ENCODE peak calls at places on chromosomes 13 and 19, in seven cellular contexts. E is SW480; N is stimulated activated CD8-positive, alpha-beta memory T cell treated with anti-CD3 and anti-CD28 coated beads, Interleukin-7, amount 100 ng/mL, for 1 hour; A is stimulated activated CD4-positive, alpha-beta T cell treated with anti-CD3 and anti-CD28 coated beads, Interleukin-4, amount 100 ng/mL, for 4 hours; K is T-helper 2 cell; C is activated T-helper 1 cell treated with anti-CD3 and anti-CD28 coated beads, Interleukin-2, amount 50 U/mL, for 16 hours; Q is amygdala. M is an unnamed sample.

GRCh38 chr13:48892311-48892710 is 83.4 kb upstream of the FNDC3A start:
- DNase-seq in K (peak; percentile 79), N (no peak), E (peak; percentile 28), A (no peak), C (no peak), Q (no peak), M (no peak)

GRCh38 chr19:54317108-54317964 is 4.4 kb upstream of the LILRA5 start:
- DNase-seq in E (no peak), K (no peak), A (no peak), C (no peak), Q (no peak), N (no peak), M (no peak)

GRCh38 chr13:29835280-29836061 is 14.9 kb downstream of the UBL3 start:
- DNase-seq in E (no peak), N (no peak), K (no peak), Q (no peak), C (no peak), A (no peak), M (no peak)

GRCh38 chr13:19089315-19089714 is 92.3 kb downstream of the TUBA3C start:
- DNase-seq in E (peak; percentile 20), N (no peak), Q (no peak), A (no peak), K (no peak), C (no peak), M (no peak)

GRCh38 chr19:6378036-6378435 is 2.3 kb upstream of the PSPN start:
- DNase-seq in N (no peak), E (no peak), C (no peak), A (no peak), K (no peak), Q (no peak), M (no peak)

GRCh38 chr13:25905411-25906010 is 146.3 kb downstream of the SHISA2 start:
- DNase-seq in C (no peak), Q (no peak), E (no peak), A (no peak), N (no peak), K (no peak), M (no peak)

GRCh38 chr19:51135004-51135403 is 7.1 kb upstream of the SIGLEC7 start:
- DNase-seq in E (no peak), N (no peak), C (no peak), K (no peak), Q (no peak), A (no peak), M (no peak)

GRCh38 chr13:48507024-48507423 is 25.9 kb downstream of the RCBTB2 start:
- DNase-seq in N (no peak), A (no peak), Q (no peak), E (no peak), K (no peak), C (no peak), M (no peak)

GRCh38 chr13:105847532-105848295 is 687.7 kb downstream of the EFNB2 start:
- DNase-seq in Q (no peak), N (no peak), K (no peak), E (no peak), A (no peak), C (no peak), M (no peak)

GRCh38 chr13:73809561-73809960 is 324.6 kb downstream of the KLF12 start:
- DNase-seq in E (peak; percentile 14), K (no peak), A (no peak), Q (no peak), N (no peak), C (no peak), M (no peak)

GRCh38 chr19:50880241-50880640 is 7.0 kb downstream of the KLK2 start:
- DNase-seq in N (no peak), Q (no peak), E (no peak), K (no peak), A (no peak), C (no peak), M (no peak)

GRCh38 chr13:114068723-114069322 is 63.6 kb downstream of the RASA3 start:
- DNase-seq in K (no peak), A (no peak), E (no peak), Q (no peak), N (no peak), C (no peak), M (no peak)

GRCh38 chr13:35345992-35346391 is 130.5 kb downstream of the MAB21L1 start:
- DNase-seq in E (no peak), Q (no peak), C (no peak), K (no peak), N (no peak), A (no peak), M (no peak)

GRCh38 chr19:50658438-50659317 is 9.4 kb downstream of the C19orf81 start:
- DNase-seq in C (no peak), K (peak; percentile 72), Q (peak; percentile 85), E (no peak), A (peak; percentile 62), N (no peak), M (peak; percentile 13)

GRCh38 chr13:108760129-108760528 is 130.7 kb downstream of the MYO16 start:
- DNase-seq in E (no peak), A (no peak), C (no peak), K (no peak), N (no peak), Q (no peak), M (no peak)

GRCh38 chr19:29576043-29576442 is 30.0 kb upstream of the POP4 start:
- DNase-seq in C (no peak), N (no peak), A (no peak), E (no peak), Q (peak; percentile 16), K (no peak), M (no peak)